ENCODE peak calls at places on chromosomes 5 and 9, in four cellular contexts. One of them, this sample, is unnamed.

GRCh38 chr9:31839273-31839672 is 545.2 kb upstream of the ACO1 start:
- DNase-seq in iPS-NIHi11: no peak
- DNase-seq in ELR: no peak
- DNase-seq in amniotic stem cell: no peak
- DNase-seq in this sample: no peak

GRCh38 chr5:181170996-181171395 is 23.6 kb downstream of the OR2V2 start:
- DNase-seq in iPS-NIHi11: no peak
- DNase-seq in ELR: peak; percentile 53
- DNase-seq in amniotic stem cell: no peak
- DNase-seq in this sample: no peak

GRCh38 chr5:81140461-81140860 is 92.7 kb upstream of the CKMT2 start:
- DNase-seq in iPS-NIHi11: no peak
- DNase-seq in ELR: no peak
- DNase-seq in amniotic stem cell: no peak
- DNase-seq in this sample: no peak

GRCh38 chr9:88803551-88804288 is 187.5 kb upstream of the S1PR3 start:
- DNase-seq in iPS-NIHi11: no peak
- DNase-seq in ELR: no peak
- DNase-seq in amniotic stem cell: no peak
- DNase-seq in this sample: no peak

GRCh38 chr9:107154291-107154690 is 128.8 kb upstream of the RAD23B start:
- DNase-seq in iPS-NIHi11: no peak
- DNase-seq in ELR: no peak
- DNase-seq in amniotic stem cell: no peak
- DNase-seq in this sample: no peak

GRCh38 chr9:129868571-129869486 is 33.6 kb downstream of the USP20 start:
- DNase-seq in iPS-NIHi11: no peak
- DNase-seq in ELR: peak; percentile 35
- DNase-seq in amniotic stem cell: no peak
- DNase-seq in this sample: no peak

GRCh38 chr9:21709464-21710058 is 92.9 kb upstream of the MTAP start:
- DNase-seq in iPS-NIHi11: peak; percentile 48
- DNase-seq in ELR: peak; percentile 80
- DNase-seq in amniotic stem cell: no peak
- DNase-seq in this sample: no peak

GRCh38 chr9:8895498-8896224 is 1096.1 kb upstream of the DMAC1 start:
- DNase-seq in iPS-NIHi11: peak; percentile 31
- DNase-seq in ELR: no peak
- DNase-seq in amniotic stem cell: no peak
- DNase-seq in this sample: no peak

GRCh38 chr5:14406554-14406849 is 175.1 kb upstream of the OTULINL start:
- DNase-seq in iPS-NIHi11: no peak
- DNase-seq in ELR: peak; percentile 98
- DNase-seq in amniotic stem cell: peak; percentile 56
- DNase-seq in this sample: no peak

GRCh38 chr5:176814836-176815438 is 4.6 kb downstream of the UNC5A start:
- DNase-seq in iPS-NIHi11: no peak
- DNase-seq in ELR: no peak
- DNase-seq in amniotic stem cell: no peak
- DNase-seq in this sample: no peak

GRCh38 chr9:136543280-136543679 is 2.6 kb downstream of the NOTCH1 start:
- DNase-seq in iPS-NIHi11: no peak
- DNase-seq in ELR: no peak
- DNase-seq in amniotic stem cell: no peak
- DNase-seq in this sample: no peak

GRCh38 chr9:107809859-107810492 is 320.4 kb upstream of the KLF4 start:
- DNase-seq in iPS-NIHi11: no peak
- DNase-seq in ELR: peak; percentile 55
- DNase-seq in amniotic stem cell: no peak
- DNase-seq in this sample: no peak

GRCh38 chr9:104085538-104085937 is 8.6 kb upstream of the SMC2 start:
- DNase-seq in iPS-NIHi11: no peak
- DNase-seq in ELR: no peak
- DNase-seq in amniotic stem cell: no peak
- DNase-seq in this sample: no peak

GRCh38 chr9:78967557-78968212 is 604.1 kb upstream of the TLE4 start:
- DNase-seq in iPS-NIHi11: no peak
- DNase-seq in ELR: peak; percentile 45
- DNase-seq in amniotic stem cell: no peak
- DNase-seq in this sample: no peak

GRCh38 chr5:129078660-129079059 is 15.9 kb upstream of the ISOC1 start:
- DNase-seq in iPS-NIHi11: no peak
- DNase-seq in ELR: no peak
- DNase-seq in amniotic stem cell: no peak
- DNase-seq in this sample: no peak

GRCh38 chr5:14714706-14715105 is 50.2 kb downstream of the OTULIN start:
- DNase-seq in iPS-NIHi11: no peak
- DNase-seq in ELR: no peak
- DNase-seq in amniotic stem cell: no peak
- DNase-seq in this sample: no peak

GRCh38 chr5:140027807-140028206 is 15.3 kb downstream of the NRG2 start:
- DNase-seq in iPS-NIHi11: no peak
- DNase-seq in ELR: no peak
- DNase-seq in amniotic stem cell: no peak
- DNase-seq in this sample: no peak

GRCh38 chr5:124839371-124839998 is 93.0 kb upstream of the ZNF608 start:
- DNase-seq in iPS-NIHi11: no peak
- DNase-seq in ELR: no peak
- DNase-seq in amniotic stem cell: no peak
- DNase-seq in this sample: no peak

GRCh38 chr9:24297931-24298330 is 247.8 kb downstream of the IZUMO3 start:
- DNase-seq in iPS-NIHi11: no peak
- DNase-seq in ELR: no peak
- DNase-seq in amniotic stem cell: no peak
- DNase-seq in this sample: no peak

GRCh38 chr9:93264338-93265125 is 80.6 kb downstream of the WNK2 start:
- DNase-seq in iPS-NIHi11: no peak
- DNase-seq in ELR: no peak
- DNase-seq in amniotic stem cell: no peak
- DNase-seq in this sample: no peak

GRCh38 chr5:78587081-78587774 is 61.3 kb downstream of the LHFPL2 start:
- DNase-seq in iPS-NIHi11: no peak
- DNase-seq in ELR: no peak
- DNase-seq in amniotic stem cell: no peak
- DNase-seq in this sample: peak; percentile 37

GRCh38 chr5:61538722-61539501 is 206.9 kb downstream of the ZSWIM6 start:
- DNase-seq in iPS-NIHi11: no peak
- DNase-seq in ELR: no peak
- DNase-seq in amniotic stem cell: no peak
- DNase-seq in this sample: no peak

GRCh38 chr5:68460147-68460760 is 244.7 kb downstream of the PIK3R1 start:
- DNase-seq in iPS-NIHi11: peak; percentile 32
- DNase-seq in ELR: peak; percentile 81
- DNase-seq in amniotic stem cell: no peak
- DNase-seq in this sample: no peak

GRCh38 chr5:43367909-43368648 is 44.1 kb downstream of the CCL28 start:
- DNase-seq in iPS-NIHi11: no peak
- DNase-seq in ELR: peak; percentile 4
- DNase-seq in amniotic stem cell: no peak
- DNase-seq in this sample: no peak